ENCODE peak calls at places on chromosome 4, in five cellular contexts. W is GM23338, F is right atrium auricular region, G is mammary epithelial cell, Y is ureter. U is an unnamed sample.

GRCh38 chr4:8393593-8394038 is 46.9 kb downstream of the ACOX3 start:
- DNase-seq in W (no peak), G (peak; percentile 84), Y (peak; percentile 69), F (peak; percentile 88), U (no peak)

GRCh38 chr4:12231098-12231497 is 802.4 kb upstream of the HS3ST1 start:
- DNase-seq in Y (no peak), W (no peak), F (no peak), G (no peak), U (no peak)

GRCh38 chr4:19382993-19383392 is 868.7 kb upstream of the SLIT2 start:
- DNase-seq in W (no peak), Y (no peak), G (peak; percentile 4), F (no peak), U (no peak)

GRCh38 chr4:54322817-54323417 is 93.8 kb downstream of the PDGFRA start:
- DNase-seq in F (no peak), Y (peak; percentile 74), W (peak; percentile 94), G (peak; percentile 57), U (peak; percentile 31)

GRCh38 chr4:151692443-151692782 is 68.4 kb downstream of the GATB start:
- DNase-seq in Y (no peak), F (no peak), G (no peak), W (no peak), U (no peak)

GRCh38 chr4:162952232-162952631 is 214.5 kb downstream of the NAF1 start:
- DNase-seq in F (no peak), Y (no peak), W (no peak), G (peak; percentile 51), U (no peak)

GRCh38 chr4:150976478-150977118 is 38.5 kb downstream of the LRBA start:
- DNase-seq in W (peak; percentile 81), Y (no peak), G (no peak), F (no peak), U (no peak)

GRCh38 chr4:182925298-182925738 is 8.1 kb upstream of the DCTD start:
- DNase-seq in F (no peak), W (peak; percentile 89), Y (no peak), G (peak; percentile 64), U (peak; percentile 53)

GRCh38 chr4:151674804-151675290 is 86.0 kb downstream of the GATB start:
- DNase-seq in Y (peak; percentile 76), G (peak; percentile 69), F (no peak), W (peak; percentile 87), U (no peak)

GRCh38 chr4:1090036-1090435 is 23.3 kb downstream of the RNF212 start:
- DNase-seq in Y (no peak), W (no peak), F (no peak), G (no peak), U (no peak)

GRCh38 chr4:109574443-109574850 is 14.4 kb downstream of the MCUB start:
- DNase-seq in G (no peak), F (no peak), Y (no peak), W (peak; percentile 28), U (no peak)

GRCh38 chr4:1318046-1318375 is 28.3 kb downstream of the MAEA start:
- DNase-seq in W (no peak), Y (no peak), F (no peak), G (no peak), U (no peak)

GRCh38 chr4:57119054-57119651 is 9.0 kb upstream of the IGFBP7 start:
- DNase-seq in Y (peak; percentile 68), W (no peak), F (peak; percentile 86), G (peak; percentile 83), U (no peak)

GRCh38 chr4:65893957-65894755 is 223.9 kb upstream of the EPHA5 start:
- DNase-seq in F (no peak), Y (no peak), W (no peak), G (no peak), U (no peak)

GRCh38 chr4:65259251-65259650 is 411.0 kb downstream of the EPHA5 start:
- DNase-seq in Y (no peak), W (no peak), F (no peak), G (no peak), U (no peak)

GRCh38 chr4:6465985-6466384 is 6.4 kb downstream of the PPP2R2C start:
- DNase-seq in Y (peak; percentile 34), G (no peak), W (no peak), F (peak; percentile 34), U (no peak)

GRCh38 chr4:113050837-113051236 is 1.4 kb downstream of the ANK2 start:
- DNase-seq in G (no peak), W (no peak), F (no peak), Y (no peak), U (no peak)

GRCh38 chr4:88583643-88584470 is 8.4 kb upstream of the HERC3 start:
- DNase-seq in Y (no peak), G (no peak), W (no peak), F (no peak), U (no peak)

GRCh38 chr4:7421356-7422097 is 13.2 kb downstream of the PSAPL1 start:
- DNase-seq in F (peak; percentile 42), G (no peak), Y (no peak), W (no peak), U (no peak)

GRCh38 chr4:22778547-22779163 is 85.9 kb downstream of the GBA3 start:
- DNase-seq in F (no peak), Y (no peak), W (peak; percentile 6), G (no peak), U (no peak)

U was measured in activated T-helper 2 cell treated with anti-CD3 and anti-CD28 coated beads, Interferon-gamma antibody, Interleukin-2, Interleukin-4, amounts not matched to agents 10 μg/mL and 5 μg/mL and 100 μg/mL, durations not matched to agents 14 hours and 24 hours and 36 hours.